ENCODE peak calls at places on chromosomes 11 and 22, in eight cellular contexts. T, X, F, S, M, B, Y and H are unnamed samples.

GRCh38 chr11:104772806-104773241 is 125.4 kb downstream of the CASP12 start:
- DNase-seq in Y (no peak), M (no peak), S (no peak), B (peak), T (no peak), F (peak), X (no peak), H (no peak)

GRCh38 chr11:35412285-35412684 is 7.1 kb downstream of the SLC1A2 start:
- DNase-seq in M (peak), S (no peak), F (peak), X (no peak), T (no peak), B (peak), Y (no peak), H (no peak)

GRCh38 chr22:17968126-17968525 is 56.2 kb downstream of the MICAL3 start:
- DNase-seq in Y (no peak), F (no peak), B (no peak), T (no peak), X (no peak), S (no peak), M (peak), H (no peak)

GRCh38 chr11:74546752-74547151 is 45.6 kb upstream of the POLD3 start:
- DNase-seq in B (no peak), S (peak), Y (no peak), T (no peak), X (no peak), M (no peak), F (no peak), H (no peak)

GRCh38 chr22:17303840-17304779 is 65.2 kb upstream of the CECR2 start:
- DNase-seq in Y (no peak), B (no peak), T (no peak), S (peak), X (no peak), F (no peak), M (no peak), H (no peak)

GRCh38 chr11:73283316-73284035 is 11.3 kb downstream of the P2RY6 start:
- DNase-seq in X (no peak), B (no peak), S (no peak), Y (no peak), F (no peak), M (no peak), T (no peak), H (no peak)

GRCh38 chr11:97993565-97993964 is 1027.2 kb upstream of the CNTN5 start:
- DNase-seq in T (no peak), Y (no peak), X (no peak), B (no peak), S (no peak), F (no peak), M (no peak), H (no peak)

GRCh38 chr22:27252282-27253049 is 549.1 kb downstream of the MN1 start:
- DNase-seq in F (peak), M (no peak), B (peak), X (no peak), T (no peak), S (no peak), Y (no peak), H (no peak)

GRCh38 chr11:78379039-78379670 is 38.5 kb downstream of the GAB2 start:
- DNase-seq in X (no peak), Y (no peak), S (no peak), M (no peak), F (peak), T (no peak), B (no peak), H (no peak)

GRCh38 chr11:91163619-91164451 is 941.0 kb upstream of the CHORDC1 start:
- DNase-seq in S (no peak), X (no peak), F (peak), Y (no peak), T (no peak), B (peak), M (no peak), H (no peak)

GRCh38 chr11:73147771-73148681 is 5.9 kb upstream of the FCHSD2 start:
- DNase-seq in Y (no peak), T (no peak), M (no peak), F (no peak), X (no peak), S (no peak), B (no peak), H (no peak)

GRCh38 chr22:49884075-49884474 is 30.4 kb downstream of the ZBED4 start:
- DNase-seq in Y (no peak), B (no peak), M (no peak), T (no peak), S (no peak), X (no peak), F (no peak), H (no peak)

GRCh38 chr11:80109031-80109430 is 668.2 kb upstream of the TENM4 start:
- DNase-seq in F (no peak), Y (no peak), T (no peak), X (no peak), M (no peak), S (no peak), B (no peak), H (no peak)

GRCh38 chr22:48343461-48343860 is 1484.2 kb downstream of the BRD1 start:
- DNase-seq in B (no peak), X (no peak), M (no peak), F (no peak), T (no peak), S (no peak), Y (no peak), H (no peak)

GRCh38 chr22:46763051-46763705 is 728 bp downstream of the TBC1D22A start:
- DNase-seq in T (no peak), S (no peak), X (no peak), F (peak), B (peak), Y (no peak), M (peak), H (no peak)

GRCh38 chr11:44538375-44539054 is 26.9 kb upstream of the CD82 start:
- DNase-seq in F (peak), T (peak), S (peak), B (peak), X (peak), Y (no peak), M (peak), H (peak)

GRCh38 chr11:78374917-78375316 is 42.7 kb downstream of the GAB2 start:
- DNase-seq in B (no peak), S (no peak), F (no peak), M (no peak), T (no peak), X (no peak), Y (no peak), H (no peak)

GRCh38 chr11:114070464-114071139 is 11.1 kb downstream of the ZBTB16 start:
- DNase-seq in T (no peak), M (no peak), F (no peak), B (no peak), S (no peak), X (no peak), Y (no peak), H (no peak)

GRCh38 chr22:17272511-17272991 is 53.3 kb upstream of the ADA2 start:
- DNase-seq in Y (no peak), X (no peak), F (no peak), B (no peak), M (peak), S (peak), T (peak), H (no peak)

GRCh38 chr11:43870981-43871550 is 9.6 kb upstream of the ALKBH3 start:
- DNase-seq in M (no peak), F (no peak), S (no peak), B (no peak), X (no peak), Y (no peak), T (no peak), H (no peak)

GRCh38 chr11:72232260-72233055 is 7.9 kb downstream of the INPPL1 start:
- DNase-seq in Y (peak), S (peak), X (no peak), T (no peak), M (no peak), F (no peak), B (no peak), H (no peak)

GRCh38 chr11:32172771-32173170 is 81.9 kb downstream of the RCN1 start:
- DNase-seq in M (peak), Y (no peak), F (peak), X (no peak), B (peak), T (no peak), S (no peak), H (no peak)

GRCh38 chr11:86999859-87000753 is 37.6 kb upstream of the TMEM135 start:
- DNase-seq in M (peak), Y (no peak), B (peak), X (no peak), S (peak), F (no peak), T (no peak), H (no peak)

GRCh38 chr11:128939591-128939990 is 3.1 kb downstream of the TP53AIP1 start:
- DNase-seq in X (no peak), T (no peak), M (no peak), S (no peak), Y (no peak), F (no peak), B (no peak), H (no peak)

GRCh38 chr22:48953103-48953720 is 874.5 kb downstream of the BRD1 start:
- DNase-seq in Y (peak), X (no peak), F (no peak), B (no peak), S (no peak), M (no peak), T (no peak), H (no peak)

GRCh38 chr11:116895053-116895757 is 57.8 kb upstream of the APOA1 start:
- DNase-seq in S (no peak), F (peak), Y (no peak), T (peak), X (peak), B (peak), M (peak), H (no peak)

GRCh38 chr11:118226294-118226693 is 1.5 kb upstream of the JAML start:
- DNase-seq in B (no peak), X (no peak), Y (no peak), S (no peak), T (no peak), M (no peak), F (no peak), H (no peak)

GRCh38 chr11:68685656-68686380 is 1.5 kb downstream of the GAL start:
- DNase-seq in Y (no peak), X (no peak), F (no peak), M (no peak), B (no peak), T (no peak), S (no peak), H (no peak)

GRCh38 chr22:35542157-35542971 is 1.7 kb downstream of the RASD2 start:
- DNase-seq in Y (no peak), M (no peak), X (no peak), B (no peak), S (no peak), T (no peak), F (no peak), H (no peak)

GRCh38 chr11:104609297-104609696 is 289.0 kb downstream of the CASP12 start:
- DNase-seq in S (no peak), X (peak), Y (no peak), F (peak), M (peak), T (peak), B (peak), H (no peak)

GRCh38 chr22:19799322-19800190 is 39.0 kb downstream of the TBX1 start:
- DNase-seq in T (no peak), B (peak), X (no peak), S (no peak), F (peak), Y (no peak), M (peak), H (no peak)

GRCh38 chr11:19953909-19954308 is 206.4 kb downstream of the DBX1 start:
- DNase-seq in Y (no peak), B (peak), X (no peak), M (peak), S (no peak), F (peak), T (peak), H (no peak)
- TF ChIP-seq CTCF in Y (no peak), B (peak), X (peak), M (peak), S (no peak), F (peak), T (peak), H (no peak)

DNA sequence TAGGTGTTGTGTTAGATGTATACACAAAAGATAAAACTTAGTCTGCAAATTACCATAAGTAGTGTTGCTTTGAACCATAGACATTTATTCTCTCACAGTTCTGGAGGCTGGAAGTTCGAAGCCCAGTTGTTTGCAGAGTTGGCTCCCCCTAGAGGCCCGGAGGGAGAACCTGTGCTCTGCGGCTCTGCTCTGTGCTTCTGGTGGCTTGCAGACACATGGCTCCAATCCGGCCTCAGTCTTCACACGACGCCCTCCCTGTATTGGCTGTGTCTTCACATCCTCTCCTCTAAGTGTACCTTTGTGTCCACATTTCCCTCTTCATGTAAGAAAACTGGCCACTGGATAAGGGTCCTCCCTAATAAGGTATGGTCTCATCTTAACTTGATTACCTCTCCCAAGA is 128.4 kb downstream of the OPCML start:
- DNase-seq in F (no peak), X (no peak), S (no peak), B (no peak), M (peak), T (peak), Y (no peak), H (no peak)
- TF ChIP-seq CTCF in F (no peak), X (peak), S (no peak), B (no peak), M (peak), T (peak), Y (no peak), H (no peak)

GRCh38 chr11:11163256-11163655 is 189.8 kb downstream of the CSNK2A3 start:
- DNase-seq in M (peak), B (peak), Y (no peak), S (no peak), X (no peak), F (no peak), T (peak), H (no peak)
- TF ChIP-seq CTCF in M (no peak), B (peak), Y (no peak), S (no peak), X (no peak), F (no peak), T (peak), H (no peak)

DNA sequence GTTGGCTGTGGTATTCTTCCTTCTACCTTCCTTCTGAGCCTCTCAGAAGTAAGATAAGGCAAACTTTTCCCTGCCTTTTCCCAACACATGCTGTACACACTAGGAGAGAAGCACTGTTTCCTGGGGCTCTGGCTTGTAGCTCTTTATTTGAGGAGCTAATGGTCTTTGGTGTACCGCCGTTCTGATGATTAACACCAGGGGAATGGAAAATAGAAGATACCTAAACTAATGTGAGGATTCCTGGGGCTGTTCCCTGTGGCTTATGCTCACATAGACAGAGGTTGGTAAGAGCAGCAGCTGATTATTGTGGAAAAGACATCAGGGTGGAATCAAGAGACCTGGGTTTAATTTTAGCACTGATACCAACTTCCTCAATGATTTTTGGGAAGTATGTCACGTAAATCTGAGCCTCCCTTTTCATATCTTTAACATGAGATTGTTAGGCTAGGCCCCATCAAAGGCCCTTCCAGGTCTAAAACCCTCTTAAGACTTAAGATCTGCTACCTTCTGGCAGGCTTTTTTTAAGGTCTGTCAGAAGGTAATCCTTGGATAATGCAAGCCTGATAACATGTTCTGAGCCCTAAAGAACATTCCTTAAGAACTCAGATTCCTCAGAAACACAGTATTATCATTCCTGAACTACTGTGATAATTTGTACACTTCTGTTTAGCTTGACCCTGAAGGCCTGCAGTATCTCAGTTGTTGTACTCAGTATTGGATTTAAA is 24.8 kb upstream of the RCE1 start:
- DNase-seq in B (no peak), M (no peak), S (no peak), X (no peak), F (no peak), Y (no peak), T (no peak), H (no peak)
- TF ChIP-seq CTCF in B (no peak), M (no peak), S (no peak), X (no peak), F (no peak), Y (no peak), T (no peak), H (no peak)

DNA sequence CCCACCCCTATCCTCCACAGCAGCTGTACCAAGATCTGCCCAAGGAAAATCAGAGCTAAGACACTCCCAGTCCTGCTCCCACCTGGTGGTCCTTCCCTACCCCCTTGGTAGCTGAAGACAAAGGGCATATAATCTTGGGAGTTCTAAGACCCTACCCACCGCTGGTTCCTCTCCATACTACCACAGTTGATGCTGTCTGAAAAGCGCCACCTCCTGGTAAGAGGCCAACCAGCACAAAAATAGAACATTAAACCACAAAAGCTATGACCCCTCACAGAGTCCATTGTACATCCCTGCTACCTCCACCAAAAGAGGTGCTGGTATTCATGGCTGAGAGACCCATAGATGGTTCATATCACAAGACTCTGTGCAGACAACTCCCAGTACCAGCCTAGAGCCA is 161.5 kb upstream of the ARHGAP42 start:
- DNase-seq in Y (no peak), B (no peak), T (peak), X (no peak), M (peak), F (no peak), S (no peak), H (no peak)
- TF ChIP-seq CTCF in Y (no peak), B (no peak), T (peak), X (peak), M (peak), F (peak), S (no peak), H (no peak)

DNA sequence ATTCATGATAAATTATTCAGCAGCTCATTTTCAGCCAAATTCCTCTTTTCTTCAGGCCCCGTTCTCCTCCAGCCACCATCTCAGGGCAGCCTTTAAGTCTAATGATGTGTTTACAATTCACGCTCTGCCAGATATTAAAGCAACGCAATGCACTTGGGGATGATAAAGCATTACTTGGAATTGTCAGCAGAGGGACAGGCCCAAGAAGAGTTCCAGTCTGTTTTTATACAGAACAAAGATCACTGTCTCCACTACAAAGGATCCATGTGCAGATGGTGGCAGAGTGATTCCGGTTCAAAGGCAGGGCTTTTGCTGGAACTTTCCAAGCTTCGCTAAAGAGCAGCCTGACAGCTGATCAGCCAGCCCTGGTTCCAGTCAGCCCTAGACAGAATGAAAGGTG is 13.7 kb upstream of the GALNT18 start:
- DNase-seq in S (no peak), T (no peak), F (no peak), Y (no peak), X (no peak), B (no peak), M (no peak), H (no peak)
- TF ChIP-seq CTCF in S (no peak), T (no peak), F (no peak), Y (no peak), X (no peak), B (no peak), M (no peak), H (no peak)